ENCODE peak calls at places on chromosomes 11 and 22, in eight cellular contexts. D, L, Q, N, S, B, G and W are unnamed samples.

GRCh38 chr11:31449040-31449439 is 60.4 kb downstream of the IMMP1L start:
- DNase-seq in N (no peak), G (no peak), Q (no peak), L (no peak), D (no peak), B (no peak), S (no peak), W (no peak)

GRCh38 chr11:44138286-44138685 is 42.8 kb downstream of the EXT2 start:
- DNase-seq in N (no peak), B (no peak), Q (no peak), D (no peak), L (peak), S (no peak), G (no peak), W (peak)

GRCh38 chr11:96246718-96247540 is 96.1 kb downstream of the MAML2 start:
- DNase-seq in G (no peak), L (no peak), Q (peak), B (no peak), N (no peak), S (no peak), D (no peak), W (peak)

GRCh38 chr11:6210274-6210955 is 5.1 kb downstream of the C11orf42 start:
- DNase-seq in D (no peak), Q (no peak), N (no peak), L (no peak), S (no peak), G (no peak), B (no peak), W (no peak)

GRCh38 chr11:68315581-68315920 is 3.2 kb downstream of the LRP5 start:
- DNase-seq in L (no peak), G (no peak), D (no peak), S (no peak), Q (no peak), B (no peak), N (no peak), W (no peak)

GRCh38 chr11:41497974-41498373 is 38.5 kb upstream of the LRRC4C start:
- DNase-seq in B (no peak), G (no peak), D (no peak), L (peak), N (no peak), S (no peak), Q (peak), W (no peak)

GRCh38 chr11:48002565-48002964 is 22.2 kb downstream of the PTPRJ start:
- DNase-seq in L (no peak), G (no peak), S (no peak), N (no peak), D (no peak), Q (no peak), B (no peak), W (no peak)

GRCh38 chr11:91819195-91819594 is 405.4 kb upstream of the FAT3 start:
- DNase-seq in N (no peak), S (no peak), D (no peak), B (no peak), L (no peak), Q (no peak), G (no peak), W (no peak)

GRCh38 chr11:122306776-122307479 is 190.9 kb upstream of the BLID start:
- DNase-seq in N (no peak), Q (peak), L (peak), B (no peak), G (no peak), D (no peak), S (no peak), W (no peak)

GRCh38 chr22:44523981-44524759 is 26.1 kb upstream of the RTL6 start:
- DNase-seq in N (no peak), D (no peak), L (peak), S (no peak), Q (no peak), B (no peak), G (no peak), W (peak)

GRCh38 chr11:22432331-22433065 is 94.3 kb downstream of the SLC17A6 start:
- DNase-seq in S (no peak), Q (peak), G (no peak), L (peak), D (no peak), N (no peak), B (peak), W (peak)

GRCh38 chr11:61281581-61282250 is 13.4 kb downstream of the VWCE start:
- DNase-seq in B (no peak), D (no peak), N (no peak), G (no peak), Q (no peak), L (no peak), S (no peak), W (no peak)

GRCh38 chr11:64929625-64930024 is 5.1 kb downstream of the PPP2R5B start:
- DNase-seq in B (no peak), G (no peak), S (no peak), Q (no peak), N (no peak), D (no peak), L (no peak), W (no peak)